ENCODE peak calls at places on chromosomes 4 and X, in four cellular contexts. One of them, this sample, is unnamed.

GRCh38 chrX:42975906-42976305 is 197.9 kb upstream of the PPP1R2C start:
- DNase-seq in K562: no peak
- DNase-seq in A549: no peak
- DNase-seq in HepG2: no peak
- DNase-seq in this sample: no peak

GRCh38 chrX:38126179-38126578 is 94.5 kb downstream of the SRPX start:
- DNase-seq in K562: no peak
- DNase-seq in A549: no peak
- DNase-seq in HepG2: no peak
- DNase-seq in this sample: no peak

GRCh38 chrX:41087219-41087618 is 2.0 kb downstream of the USP9X start:
- DNase-seq in K562: no peak
- DNase-seq in A549: no peak
- DNase-seq in HepG2: no peak
- DNase-seq in this sample: no peak

GRCh38 chr4:119037709-119038463 is 97.7 kb upstream of the MYOZ2 start:
- DNase-seq in K562: no peak
- DNase-seq in A549: no peak
- DNase-seq in HepG2: no peak
- DNase-seq in this sample: no peak

GRCh38 chr4:126318376-126318775 is 1003.6 kb downstream of the FAT4 start:
- DNase-seq in K562: no peak
- DNase-seq in A549: no peak
- DNase-seq in HepG2: no peak
- DNase-seq in this sample: no peak

GRCh38 chrX:154440623-154441357 is 3.2 kb upstream of the FAM50A start:
- DNase-seq in K562: no peak
- DNase-seq in A549: no peak
- DNase-seq in HepG2: no peak
- DNase-seq in this sample: no peak

GRCh38 chrX:28997716-28998115 is 410.5 kb downstream of the IL1RAPL1 start:
- DNase-seq in K562: no peak
- DNase-seq in A549: no peak
- DNase-seq in HepG2: no peak
- DNase-seq in this sample: no peak

GRCh38 chr4:134906404-134907023 is 704.9 kb upstream of the PABPC4L start:
- DNase-seq in K562: no peak
- DNase-seq in A549: peak; percentile 10
- DNase-seq in HepG2: no peak
- DNase-seq in this sample: no peak

GRCh38 chr4:112083587-112084347 is 61.5 kb upstream of the FAM241A start:
- DNase-seq in K562: no peak
- DNase-seq in A549: peak; percentile 56
- DNase-seq in HepG2: peak; percentile 18
- DNase-seq in this sample: no peak

GRCh38 chr4:37885496-37885895 is 5.4 kb upstream of the TBC1D1 start:
- DNase-seq in K562: no peak
- DNase-seq in A549: no peak
- DNase-seq in HepG2: no peak
- DNase-seq in this sample: no peak

GRCh38 chr4:174352405-174352804 is 68.7 kb downstream of the CEP44 start:
- DNase-seq in K562: no peak
- DNase-seq in A549: no peak
- DNase-seq in HepG2: no peak
- DNase-seq in this sample: no peak

GRCh38 chr4:146381263-146381872 is 140.4 kb downstream of the SLC10A7 start:
- DNase-seq in K562: no peak
- DNase-seq in A549: no peak
- DNase-seq in HepG2: no peak
- DNase-seq in this sample: no peak

DNA sequence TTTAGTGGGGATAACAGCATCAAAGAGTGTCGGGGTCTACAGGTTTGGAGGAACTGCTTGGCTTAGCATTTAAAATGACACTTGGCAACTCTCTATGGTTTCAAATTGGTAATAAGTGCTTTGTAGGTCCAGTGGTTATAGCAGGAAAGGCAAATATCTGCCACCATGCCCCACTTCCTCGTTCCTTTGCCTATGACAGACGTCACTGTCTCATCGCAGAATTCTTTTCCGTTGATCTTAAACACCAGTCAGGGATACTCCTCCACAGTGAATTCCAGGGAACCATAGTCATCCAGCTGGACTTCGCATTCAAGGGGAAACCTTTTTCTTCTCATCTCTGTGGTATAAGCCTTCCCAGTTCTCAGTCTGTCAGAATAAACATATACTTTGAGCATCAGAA is 319.1 kb downstream of the GPAT3 start:
- DNase-seq in K562: no peak
- DNase-seq in A549: peak; percentile 92
- DNase-seq in HepG2: peak; percentile 70
- DNase-seq in this sample: no peak
- TF ChIP-seq NR3C1 in K562: no peak
- TF ChIP-seq NR3C1 in A549: no peak
- TF ChIP-seq NR3C1 in HepG2: no peak
- TF ChIP-seq NR3C1 in this sample: no peak

DNA sequence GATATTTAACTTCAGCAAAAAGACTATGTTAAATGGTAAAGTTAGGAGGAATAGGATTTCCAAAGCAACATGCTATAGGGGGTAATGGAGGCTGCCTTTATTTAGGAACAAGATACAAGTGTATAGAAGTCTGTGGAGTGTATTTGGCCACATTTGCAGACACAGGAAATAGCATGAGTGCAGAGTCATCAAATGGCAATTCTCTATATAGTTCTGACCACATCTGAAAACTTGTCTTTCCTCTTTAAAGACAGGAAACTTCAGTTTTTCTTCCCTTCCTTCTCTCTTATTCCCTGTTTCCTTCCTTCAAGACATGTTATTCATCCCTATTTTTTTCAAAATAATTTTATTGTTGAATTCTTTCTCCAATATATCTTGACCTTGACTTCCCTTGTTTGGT is 119.3 kb upstream of the PITX2 start:
- DNase-seq in K562: no peak
- DNase-seq in A549: no peak
- DNase-seq in HepG2: no peak
- DNase-seq in this sample: no peak
- TF ChIP-seq NR3C1 in K562: no peak
- TF ChIP-seq NR3C1 in A549: no peak
- TF ChIP-seq NR3C1 in HepG2: no peak
- TF ChIP-seq NR3C1 in this sample: no peak

GRCh38 chrX:13212191-13212651 is 107.6 kb downstream of the ATXN3L start:
- DNase-seq in K562: no peak
- DNase-seq in A549: no peak
- DNase-seq in HepG2: no peak
- DNase-seq in this sample: no peak

GRCh38 chrX:13215729-13216128 is 104.1 kb downstream of the ATXN3L start:
- DNase-seq in K562: no peak
- DNase-seq in A549: no peak
- DNase-seq in HepG2: no peak
- DNase-seq in this sample: no peak

GRCh38 chrX:13220916-13221315 is 98.9 kb downstream of the ATXN3L start:
- DNase-seq in K562: no peak
- DNase-seq in A549: no peak
- DNase-seq in HepG2: no peak
- DNase-seq in this sample: no peak

GRCh38 chrX:13219990-13220764 is 99.7 kb downstream of the ATXN3L start:
- DNase-seq in K562: no peak
- DNase-seq in A549: peak; percentile 28
- DNase-seq in HepG2: no peak
- DNase-seq in this sample: no peak

DNA sequence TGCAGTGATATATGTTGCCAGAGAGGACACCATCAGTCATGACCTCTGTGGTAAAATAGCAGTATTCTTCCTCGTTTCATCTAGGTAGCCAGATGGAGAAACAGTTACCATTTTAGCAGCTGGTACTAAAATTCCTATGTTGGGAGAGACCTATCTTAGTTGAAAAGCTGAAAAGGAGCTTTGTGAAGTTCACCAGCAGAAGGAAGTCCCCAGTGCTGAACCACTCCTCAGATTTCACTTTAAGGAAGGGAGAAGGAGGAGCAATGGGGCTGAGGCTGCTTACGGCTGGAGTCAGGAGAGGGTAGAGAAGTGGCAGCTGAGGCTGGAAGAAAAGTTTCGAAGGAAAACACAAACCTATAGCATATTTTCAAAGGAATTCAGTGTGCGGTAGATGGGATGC is 103.7 kb downstream of the ATXN3L start:
- DNase-seq in K562: no peak
- DNase-seq in A549: no peak
- DNase-seq in HepG2: no peak
- DNase-seq in this sample: no peak
- TF ChIP-seq NR3C1 in K562: no peak
- TF ChIP-seq NR3C1 in A549: no peak
- TF ChIP-seq NR3C1 in HepG2: no peak
- TF ChIP-seq NR3C1 in this sample: no peak

GRCh38 chrX:3581609-3582108 is 131.8 kb downstream of the PRKX start:
- DNase-seq in K562: no peak
- DNase-seq in A549: no peak
- DNase-seq in HepG2: no peak
- DNase-seq in this sample: no peak

GRCh38 chrX:3582421-3582820 is 131.0 kb downstream of the PRKX start:
- DNase-seq in K562: no peak
- DNase-seq in A549: no peak
- DNase-seq in HepG2: no peak
- DNase-seq in this sample: no peak

GRCh38 chrX:3577551-3577950 is 135.9 kb downstream of the PRKX start:
- DNase-seq in K562: no peak
- DNase-seq in A549: no peak
- DNase-seq in HepG2: no peak
- DNase-seq in this sample: no peak

GRCh38 chrX:3576886-3577516 is 136.4 kb downstream of the PRKX start:
- DNase-seq in K562: no peak
- DNase-seq in A549: no peak
- DNase-seq in HepG2: no peak
- DNase-seq in this sample: no peak
- TF ChIP-seq NR3C1 in K562: no peak
- TF ChIP-seq NR3C1 in A549: no peak
- TF ChIP-seq NR3C1 in HepG2: no peak
- TF ChIP-seq NR3C1 in this sample: no peak

GRCh38 chr4:184145596-184145995 is 72.1 kb downstream of the ENPP6 start:
- DNase-seq in K562: no peak
- DNase-seq in A549: no peak
- DNase-seq in HepG2: no peak
- DNase-seq in this sample: no peak
- TF ChIP-seq NR3C1 in K562: no peak
- TF ChIP-seq NR3C1 in A549: no peak
- TF ChIP-seq NR3C1 in HepG2: no peak
- TF ChIP-seq NR3C1 in this sample: no peak

GRCh38 chr4:42570221-42570620 is 86.7 kb downstream of the ATP8A1 start:
- DNase-seq in K562: no peak
- DNase-seq in A549: no peak
- DNase-seq in HepG2: no peak
- DNase-seq in this sample: no peak
- TF ChIP-seq NR3C1 in K562: no peak
- TF ChIP-seq NR3C1 in A549: no peak
- TF ChIP-seq NR3C1 in HepG2: no peak
- TF ChIP-seq NR3C1 in this sample: no peak

DNA sequence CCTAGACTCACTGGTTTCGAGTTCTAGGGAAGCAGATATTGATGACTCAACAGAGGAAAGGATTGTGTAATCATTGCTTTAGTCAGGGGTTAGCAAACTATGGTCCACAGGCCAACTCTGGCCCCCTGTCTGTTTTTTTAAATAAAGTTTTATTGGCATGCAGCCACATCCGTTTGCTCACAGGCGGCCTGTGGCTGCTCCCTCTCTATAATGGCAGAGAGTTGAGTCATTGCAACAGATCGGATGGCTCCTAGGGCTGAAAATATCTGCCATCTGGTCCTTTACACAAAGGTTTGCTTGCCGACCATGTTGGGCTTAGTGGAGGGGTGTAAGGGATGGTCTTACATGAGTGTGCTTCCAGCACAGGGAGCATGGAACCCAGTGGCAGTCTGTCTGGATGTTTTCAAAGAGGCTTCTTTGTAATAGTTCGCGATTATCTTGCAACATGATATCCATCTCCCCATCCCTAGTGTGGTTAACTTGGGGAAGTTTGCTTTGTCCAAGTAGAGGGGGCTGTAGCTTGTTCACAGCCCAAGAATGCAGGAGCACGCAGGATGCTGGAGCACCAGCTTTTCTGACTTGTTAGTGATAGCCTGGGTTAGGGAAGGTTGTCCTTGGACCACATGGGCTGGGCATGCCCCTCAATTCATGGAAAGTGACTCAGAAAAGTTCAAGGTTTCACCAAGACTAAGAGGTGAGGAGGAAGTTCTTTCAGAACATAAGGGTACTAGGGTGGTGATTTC is 59.3 kb upstream of the CLDN34 start:
- DNase-seq in K562: no peak
- DNase-seq in A549: no peak
- DNase-seq in HepG2: no peak
- DNase-seq in this sample: no peak
- TF ChIP-seq NR3C1 in K562: no peak
- TF ChIP-seq NR3C1 in A549: no peak
- TF ChIP-seq NR3C1 in HepG2: no peak
- TF ChIP-seq NR3C1 in this sample: no peak

This sample was measured in WTC11.